ENCODE peak calls at places on chromosomes 4 and X, in four cellular contexts. V is stimulated activated CD8-positive, alpha-beta memory T cell treated with anti-CD3 and anti-CD28 coated beads, Interleukin-7, amount 100 ng/mL, for 4 hours; J is stimulated activated CD4-positive, alpha-beta T cell treated with anti-CD3 and anti-CD28 coated beads, Interleukin-15, amount 100 ng/mL, for 1 hour; T is H9. R is an unnamed sample.

GRCh38 chr4:74097631-74098550 is 1.1 kb downstream of the CXCL2 start:
- DNase-seq in V (no peak), J (no peak), T (no peak), R (no peak)

GRCh38 chr4:64272432-64272831 is 136.8 kb downstream of the TECRL start:
- DNase-seq in V (no peak), J (no peak), T (peak), R (no peak)

GRCh38 chrX:148940411-148940996 is 440.1 kb downstream of the AFF2 start:
- DNase-seq in V (no peak), J (no peak), T (no peak), R (no peak)

GRCh38 chr4:14853186-14853946 is 148.9 kb upstream of the CPEB2 start:
- DNase-seq in V (no peak), J (no peak), T (no peak), R (peak)

GRCh38 chr4:77044458-77045124 is 31.2 kb downstream of the CCNI start:
- DNase-seq in V (no peak), J (no peak), T (no peak), R (peak)

GRCh38 chr4:100799767-100800539 is 282.1 kb upstream of the EMCN start:
- DNase-seq in V (no peak), J (no peak), T (no peak), R (no peak)

GRCh38 chr4:30952526-30953219 is 232.5 kb downstream of the PCDH7 start:
- DNase-seq in V (no peak), J (no peak), T (no peak), R (no peak)

GRCh38 chr4:53659112-53659511 is 67.8 kb upstream of the LNX1 start:
- DNase-seq in V (no peak), J (no peak), T (no peak), R (no peak)

GRCh38 chrX:130539721-130540321 is 138.0 kb downstream of the RBMX2 start:
- DNase-seq in V (no peak), J (no peak), T (peak), R (peak)